ENCODE peak calls at places on chromosomes 2 and 18, in seven cellular contexts. One of them, this sample, is unnamed.

GRCh38 chr2:38533180-38533579 is 69.5 kb downstream of the HNRNPLL start:
- DNase-seq in NB4: no peak
- DNase-seq in CD4-positive, CD25-positive, alpha-beta regulatory T cell: no peak
- DNase-seq in NCI-H2081 treated with DMSO at 0.1 percent for 48 hours: no peak
- DNase-seq in heart left ventricle: no peak
- DNase-seq in hepatocyte: no peak
- DNase-seq in body of pancreas: no peak
- DNase-seq in this sample: no peak

GRCh38 chr18:79720359-79720733 is 40.7 kb downstream of the CTDP1 start:
- DNase-seq in NB4: peak
- DNase-seq in body of pancreas: no peak
- DNase-seq in NCI-H2081 treated with DMSO at 0.1 percent for 48 hours: no peak
- DNase-seq in hepatocyte: no peak
- DNase-seq in heart left ventricle: no peak
- DNase-seq in CD4-positive, CD25-positive, alpha-beta regulatory T cell: no peak
- DNase-seq in this sample: no peak

GRCh38 chr2:16241166-16242160 is 301.1 kb downstream of the MYCN start:
- DNase-seq in heart left ventricle: no peak
- DNase-seq in NB4: no peak
- DNase-seq in CD4-positive, CD25-positive, alpha-beta regulatory T cell: no peak
- DNase-seq in hepatocyte: no peak
- DNase-seq in body of pancreas: no peak
- DNase-seq in NCI-H2081 treated with DMSO at 0.1 percent for 48 hours: no peak
- DNase-seq in this sample: no peak

GRCh38 chr2:127679680-127680361 is 4.5 kb upstream of the LIMS2 start:
- DNase-seq in hepatocyte: no peak
- DNase-seq in NCI-H2081 treated with DMSO at 0.1 percent for 48 hours: no peak
- DNase-seq in NB4: no peak
- DNase-seq in body of pancreas: no peak
- DNase-seq in heart left ventricle: no peak
- DNase-seq in CD4-positive, CD25-positive, alpha-beta regulatory T cell: no peak
- DNase-seq in this sample: no peak

GRCh38 chr2:217222511-217222910 is 362.6 kb upstream of the TNP1 start:
- DNase-seq in body of pancreas: no peak
- DNase-seq in heart left ventricle: no peak
- DNase-seq in CD4-positive, CD25-positive, alpha-beta regulatory T cell: no peak
- DNase-seq in hepatocyte: no peak
- DNase-seq in NB4: peak
- DNase-seq in NCI-H2081 treated with DMSO at 0.1 percent for 48 hours: no peak
- DNase-seq in this sample: no peak

GRCh38 chr2:27954261-27954673 is 63.7 kb downstream of the BABAM2 start:
- DNase-seq in heart left ventricle: no peak
- DNase-seq in hepatocyte: peak
- DNase-seq in CD4-positive, CD25-positive, alpha-beta regulatory T cell: no peak
- DNase-seq in NB4: no peak
- DNase-seq in NCI-H2081 treated with DMSO at 0.1 percent for 48 hours: no peak
- DNase-seq in body of pancreas: no peak
- DNase-seq in this sample: no peak

GRCh38 chr2:213224366-213224765 is 59.9 kb upstream of the SPAG16 start:
- DNase-seq in NCI-H2081 treated with DMSO at 0.1 percent for 48 hours: no peak
- DNase-seq in body of pancreas: no peak
- DNase-seq in NB4: no peak
- DNase-seq in heart left ventricle: no peak
- DNase-seq in hepatocyte: no peak
- DNase-seq in CD4-positive, CD25-positive, alpha-beta regulatory T cell: no peak
- DNase-seq in this sample: no peak

GRCh38 chr2:237136824-237137223 is 51.1 kb downstream of the COPS8 start:
- DNase-seq in hepatocyte: no peak
- DNase-seq in CD4-positive, CD25-positive, alpha-beta regulatory T cell: no peak
- DNase-seq in NCI-H2081 treated with DMSO at 0.1 percent for 48 hours: no peak
- DNase-seq in body of pancreas: no peak
- DNase-seq in heart left ventricle: no peak
- DNase-seq in NB4: no peak
- DNase-seq in this sample: no peak

GRCh38 chr2:70083344-70084156 is 3.7 kb upstream of the PCBP1 start:
- DNase-seq in NCI-H2081 treated with DMSO at 0.1 percent for 48 hours: no peak
- DNase-seq in NB4: peak
- DNase-seq in body of pancreas: no peak
- DNase-seq in hepatocyte: peak
- DNase-seq in heart left ventricle: no peak
- DNase-seq in CD4-positive, CD25-positive, alpha-beta regulatory T cell: no peak
- DNase-seq in this sample: no peak

GRCh38 chr2:218282173-218282991 is 9.9 kb downstream of the TMBIM1 start:
- DNase-seq in NCI-H2081 treated with DMSO at 0.1 percent for 48 hours: no peak
- DNase-seq in CD4-positive, CD25-positive, alpha-beta regulatory T cell: no peak
- DNase-seq in NB4: no peak
- DNase-seq in hepatocyte: peak
- DNase-seq in body of pancreas: peak
- DNase-seq in heart left ventricle: no peak
- DNase-seq in this sample: no peak

GRCh38 chr2:96315400-96316071 is 9.6 kb upstream of the ITPRIPL1 start:
- DNase-seq in hepatocyte: no peak
- DNase-seq in heart left ventricle: no peak
- DNase-seq in body of pancreas: no peak
- DNase-seq in NB4: peak
- DNase-seq in CD4-positive, CD25-positive, alpha-beta regulatory T cell: no peak
- DNase-seq in NCI-H2081 treated with DMSO at 0.1 percent for 48 hours: no peak
- DNase-seq in this sample: no peak

GRCh38 chr2:199629301-199629700 is 171.6 kb upstream of the SATB2 start:
- DNase-seq in NCI-H2081 treated with DMSO at 0.1 percent for 48 hours: no peak
- DNase-seq in heart left ventricle: no peak
- DNase-seq in CD4-positive, CD25-positive, alpha-beta regulatory T cell: no peak
- DNase-seq in body of pancreas: no peak
- DNase-seq in hepatocyte: no peak
- DNase-seq in NB4: no peak
- DNase-seq in this sample: no peak

This sample was measured in NCI-H1092.